ENCODE peak calls at places on chromosome X, in five cellular contexts. U is astrocyte of the spinal cord, V is tibial artery, Y is AG04450, T is PC-3. X is an unnamed sample.

GRCh38 chrX:120874678-120875557 is 748 bp downstream of the CT47B1 start:
- DNase-seq in U (no peak), V (no peak), Y (no peak), T (no peak), X (no peak)

GRCh38 chrX:19627081-19627480 is 111.8 kb upstream of the MAP3K15 start:
- DNase-seq in U (no peak), V (no peak), Y (no peak), T (no peak), X (no peak)

GRCh38 chrX:119943185-119943988 is at the start of gene NKAP:
- DNase-seq in U (peak; percentile 94), V (peak; percentile 79), Y (peak; percentile 84), T (peak; percentile 94), X (peak; percentile 96)

GRCh38 chrX:69179380-69179911 is 14.2 kb upstream of the PJA1 start:
- DNase-seq in U (peak; percentile 5), V (no peak), Y (peak; percentile 1), T (no peak), X (peak; percentile 14)

GRCh38 chrX:2513120-2513664 is 12.4 kb upstream of the DHRSX start:
- DNase-seq in U (no peak), V (no peak), Y (no peak), T (no peak), X (no peak)

GRCh38 chrX:46325312-46325877 is 219.8 kb downstream of the ZNF674 start:
- DNase-seq in U (peak; percentile 77), V (no peak), Y (peak; percentile 1), T (peak; percentile 96), X (peak; percentile 58)

GRCh38 chrX:22237479-22237878 is 35.2 kb upstream of the CBLL2 start:
- DNase-seq in U (peak; percentile 3), V (no peak), Y (no peak), T (no peak), X (no peak)

GRCh38 chrX:71282514-71283408 is 674 bp upstream of the NONO start:
- DNase-seq in U (no peak), V (no peak), Y (no peak), T (no peak), X (peak; percentile 52)

GRCh38 chrX:110146521-110146920 is 143.6 kb downstream of the TMEM164 start:
- DNase-seq in U (peak; percentile 44), V (peak; percentile 22), Y (no peak), T (peak; percentile 72), X (peak; percentile 67)

GRCh38 chrX:20438871-20439526 is 172.3 kb upstream of the RPS6KA3 start:
- DNase-seq in U (no peak), V (no peak), Y (no peak), T (no peak), X (no peak)

GRCh38 chrX:104141087-104141760 is 15.6 kb downstream of the SLC25A53 start:
- DNase-seq in U (no peak), V (no peak), Y (no peak), T (peak; percentile 2), X (no peak)

GRCh38 chrX:104135677-104136076 is 21.1 kb downstream of the SLC25A53 start:
- DNase-seq in U (peak; percentile 3), V (no peak), Y (no peak), T (no peak), X (no peak)

GRCh38 chrX:104134583-104135261 is 22.1 kb downstream of the SLC25A53 start:
- DNase-seq in U (no peak), V (no peak), Y (no peak), T (no peak), X (no peak)

GRCh38 chrX:104137496-104137895 is 19.3 kb downstream of the SLC25A53 start:
- DNase-seq in U (peak; percentile 4), V (no peak), Y (no peak), T (peak; percentile 42), X (peak; percentile 24)

GRCh38 chrX:104136241-104137019 is 20.4 kb downstream of the SLC25A53 start:
- DNase-seq in U (peak; percentile 89), V (peak; percentile 48), Y (peak; percentile 79), T (peak; percentile 79), X (peak; percentile 93)
- H3K4me3 ChIP-seq in U (peak overlapping the region; percentile 49), V (peak overlapping the region; percentile 44), Y (peak overlapping the region; percentile 61), T (peak overlapping the region; percentile 63), X (peak overlapping the region; percentile 54)

DNA sequence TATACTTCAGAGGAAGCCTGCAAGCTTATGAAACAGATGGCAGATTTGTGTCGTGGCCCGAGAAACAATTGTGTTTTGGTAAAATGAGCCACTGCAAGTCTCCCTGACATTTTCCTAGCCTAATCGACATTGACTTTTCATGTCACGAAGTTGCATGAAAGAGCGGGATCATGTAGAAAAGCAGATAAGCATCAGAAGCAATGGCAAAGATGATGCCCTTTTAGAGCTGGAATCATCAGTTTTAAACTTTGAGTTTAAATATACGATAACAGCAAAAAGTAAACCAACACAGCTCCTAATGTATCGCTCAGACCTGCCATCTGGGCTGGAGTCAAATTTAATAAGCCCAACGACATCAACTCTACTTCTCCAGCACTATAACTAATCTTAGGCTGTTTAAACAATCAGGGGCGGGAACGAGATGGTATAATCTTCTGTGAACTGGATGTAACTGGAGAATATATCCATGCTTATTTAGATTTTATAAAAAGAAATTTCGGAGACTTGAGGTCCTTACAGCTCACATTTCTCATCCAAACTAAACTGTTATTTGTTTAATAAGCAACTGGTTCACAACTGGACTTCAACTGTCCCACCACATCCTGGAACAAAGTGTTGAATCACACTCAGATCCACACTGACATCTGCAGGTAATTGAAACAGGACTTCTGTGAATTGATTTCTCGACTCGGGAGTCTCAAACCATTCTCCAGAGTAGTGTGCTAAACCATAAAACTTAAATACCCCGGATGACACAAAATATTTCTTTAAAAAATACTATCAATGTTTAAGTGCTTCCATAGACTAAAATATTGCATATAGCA is 95.1 kb upstream of the PLAC1 start:
- DNase-seq in U (peak; percentile 50), V (no peak), Y (no peak), T (peak; percentile 79), X (peak; percentile 79)
- TF ChIP-seq CTCF in U (peak; percentile 20), V (peak; percentile 12), Y (peak; percentile 24), T (peak; percentile 73), X (peak; percentile 32)

GRCh38 chrX:64843224-64843623 is 133.0 kb downstream of the ZC4H2 start:
- DNase-seq in U (no peak), V (no peak), Y (no peak), T (no peak), X (no peak)

GRCh38 chrX:64842492-64842891 is 133.8 kb downstream of the ZC4H2 start:
- DNase-seq in U (no peak), V (no peak), Y (no peak), T (no peak), X (no peak)
- H3K4me3 ChIP-seq in U (no peak overlapping the region), V (no peak overlapping the region), Y (no peak overlapping the region), T (no peak overlapping the region), X (no peak overlapping the region)

DNA sequence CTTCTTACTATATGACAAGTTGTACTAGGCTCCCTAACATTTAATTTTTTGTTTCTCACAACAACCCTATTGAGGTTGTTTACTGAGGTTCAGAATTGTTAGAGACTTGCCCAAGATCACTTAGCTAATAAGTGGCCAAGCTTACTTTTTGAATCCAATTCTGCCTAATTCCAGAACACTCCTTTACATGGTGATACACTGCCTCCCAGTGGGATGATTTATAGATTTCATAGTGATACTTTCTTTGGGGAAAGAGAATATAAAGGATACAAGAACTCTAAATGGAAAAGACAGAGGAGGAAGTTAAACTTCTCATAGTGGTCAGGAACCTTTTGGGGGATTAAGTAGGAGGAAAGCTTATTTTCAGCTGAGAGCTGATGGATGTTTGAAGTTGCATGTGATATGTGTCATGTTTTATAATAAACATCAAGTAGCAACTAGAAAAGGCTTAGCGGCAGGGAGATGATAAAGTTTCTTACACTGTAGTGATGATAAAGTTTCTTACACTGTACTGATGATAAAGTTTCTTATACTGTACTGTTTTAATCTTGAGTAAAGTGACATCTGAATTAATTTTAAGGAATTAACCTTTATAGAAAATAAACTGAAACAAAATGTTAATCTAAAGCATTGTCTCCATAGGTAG is 15.3 kb downstream of the STAG2 start:
- DNase-seq in U (peak; percentile 36), V (no peak), Y (no peak), T (peak; percentile 69), X (peak; percentile 62)
- TF ChIP-seq CTCF in U (no peak), V (no peak), Y (peak; percentile 38), T (peak; percentile 67), X (peak; percentile 31)

GRCh38 chrX:134688839-134689238 is 30.6 kb upstream of the PLAC1 start:
- DNase-seq in U (peak; percentile 51), V (no peak), Y (no peak), T (peak; percentile 84), X (peak; percentile 29)
- H3K4me3 ChIP-seq in U (no peak overlapping the region), V (no peak overlapping the region), Y (no peak overlapping the region), T (peak overlapping the region; percentile 2), X (no peak overlapping the region)

DNA sequence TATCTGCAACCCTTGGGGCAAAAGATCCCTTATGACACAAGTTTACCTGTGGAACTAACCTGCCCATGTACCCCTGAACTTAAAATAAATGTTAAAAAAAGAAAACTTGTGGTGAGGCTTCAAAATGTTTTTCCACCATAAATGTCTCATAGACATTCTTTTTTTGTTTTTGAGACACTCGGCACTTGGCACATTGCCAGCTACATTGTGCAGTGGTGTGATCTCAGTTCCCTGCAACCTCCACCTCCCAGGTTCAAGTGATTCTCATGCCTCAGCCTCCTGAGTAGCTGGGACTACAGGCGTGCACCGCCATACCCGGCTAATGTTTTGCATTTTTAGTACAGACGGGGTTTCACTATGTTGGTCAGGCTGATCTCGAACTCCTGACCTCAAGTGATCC is 528.9 kb upstream of the CXorf51A start:
- DNase-seq in U (no peak), V (no peak), Y (no peak), T (no peak), X (no peak)
- TF ChIP-seq CTCF in U (no peak), V (no peak), Y (no peak), T (no peak), X (no peak)

GRCh38 chrX:65706041-65706828 is 38.8 kb downstream of the MSN start:
- DNase-seq in U (peak; percentile 54), V (peak; percentile 26), Y (no peak), T (peak; percentile 69), X (peak; percentile 87)

GRCh38 chrX:65707153-65707552 is 39.7 kb downstream of the MSN start:
- DNase-seq in U (no peak), V (no peak), Y (no peak), T (no peak), X (peak; percentile 33)

DNA sequence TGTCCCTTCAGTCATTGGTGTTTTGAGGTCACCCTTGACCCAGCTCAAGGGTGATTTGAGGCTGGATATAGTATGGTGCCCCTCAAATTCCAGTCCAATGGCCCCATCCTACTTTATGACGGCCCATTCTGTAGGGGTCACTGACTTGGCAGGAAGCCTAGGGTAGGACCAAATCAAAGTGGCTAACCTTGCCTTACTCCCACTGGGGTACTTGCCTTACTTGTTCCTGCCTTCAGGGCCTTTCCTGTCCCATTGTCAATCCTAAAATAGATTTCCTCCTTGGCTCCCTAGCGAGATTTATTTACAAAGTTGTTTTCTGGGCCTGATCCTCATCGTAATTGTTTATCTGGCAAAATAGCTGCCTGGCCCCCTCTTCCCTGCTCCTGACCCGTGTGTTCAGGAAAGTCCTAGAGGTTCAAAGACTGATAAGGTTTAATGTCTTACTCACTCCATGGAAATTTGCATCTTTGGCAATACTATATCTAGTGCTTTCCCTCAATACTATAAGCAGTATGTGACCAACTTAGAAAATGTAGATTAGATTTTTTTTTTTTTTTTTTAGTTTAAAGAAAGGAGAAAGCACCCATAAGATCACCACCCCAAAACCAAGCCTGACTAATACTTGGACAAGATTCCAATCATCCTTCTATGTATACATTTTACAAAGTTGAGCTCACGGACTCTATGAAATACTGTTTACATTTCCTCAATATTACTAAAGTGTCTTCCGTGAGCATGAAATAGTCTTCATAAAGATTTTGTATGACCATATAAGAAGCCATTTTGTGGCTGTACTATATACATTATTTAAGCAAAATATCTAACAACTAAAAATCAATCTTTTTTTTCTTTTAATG is 44.8 kb downstream of the MSN start:
- DNase-seq in U (no peak), V (no peak), Y (no peak), T (no peak), X (no peak)
- H3K4me3 ChIP-seq in U (no peak overlapping the region), V (no peak overlapping the region), Y (no peak overlapping the region), T (no peak overlapping the region), X (no peak overlapping the region)

X was measured in fibroblast of pulmonary artery.